ENCODE peak calls at places on chromosomes 2 and 18, in eight cellular contexts. One of them, this sample, is unnamed.

GRCh38 chr2:54866868-54867267 is 143.4 kb downstream of the EML6 start:
- DNase-seq in effector CD8-positive, alpha-beta T cell: no peak
- DNase-seq in DMS153: no peak
- DNase-seq in CD8-positive, alpha-beta T cell: no peak
- DNase-seq in astrocyte of the hippocampus: no peak
- DNase-seq in NCI-H774: no peak
- DNase-seq in keratinocyte: no peak
- DNase-seq in cardiac fibroblast: no peak
- DNase-seq in this sample: no peak

GRCh38 chr18:987325-988186 is 82.9 kb downstream of the ADCYAP1 start:
- DNase-seq in effector CD8-positive, alpha-beta T cell: no peak
- DNase-seq in DMS153: no peak
- DNase-seq in CD8-positive, alpha-beta T cell: no peak
- DNase-seq in astrocyte of the hippocampus: peak; percentile 74
- DNase-seq in NCI-H774: no peak
- DNase-seq in keratinocyte: no peak
- DNase-seq in cardiac fibroblast: peak; percentile 95
- DNase-seq in this sample: peak; percentile 26

GRCh38 chr2:26557244-26557925 is 79.5 kb upstream of the OTOF start:
- DNase-seq in effector CD8-positive, alpha-beta T cell: no peak
- DNase-seq in DMS153: no peak
- DNase-seq in CD8-positive, alpha-beta T cell: no peak
- DNase-seq in astrocyte of the hippocampus: no peak
- DNase-seq in NCI-H774: no peak
- DNase-seq in keratinocyte: no peak
- DNase-seq in cardiac fibroblast: no peak
- DNase-seq in this sample: no peak

GRCh38 chr2:239721991-239722759 is 303.0 kb downstream of the NDUFA10 start:
- DNase-seq in effector CD8-positive, alpha-beta T cell: no peak
- DNase-seq in DMS153: no peak
- DNase-seq in CD8-positive, alpha-beta T cell: no peak
- DNase-seq in astrocyte of the hippocampus: no peak
- DNase-seq in NCI-H774: no peak
- DNase-seq in keratinocyte: no peak
- DNase-seq in cardiac fibroblast: no peak
- DNase-seq in this sample: peak; percentile 63

GRCh38 chr2:169507698-169508097 is 1.8 kb upstream of the KLHL41 start:
- DNase-seq in effector CD8-positive, alpha-beta T cell: no peak
- DNase-seq in DMS153: peak; percentile 97
- DNase-seq in CD8-positive, alpha-beta T cell: no peak
- DNase-seq in astrocyte of the hippocampus: no peak
- DNase-seq in NCI-H774: peak; percentile 78
- DNase-seq in keratinocyte: no peak
- DNase-seq in cardiac fibroblast: peak; percentile 64
- DNase-seq in this sample: peak; percentile 93

GRCh38 chr2:201120500-201120899 is 4.5 kb downstream of the CFLAR start:
- DNase-seq in effector CD8-positive, alpha-beta T cell: no peak
- DNase-seq in DMS153: no peak
- DNase-seq in CD8-positive, alpha-beta T cell: no peak
- DNase-seq in astrocyte of the hippocampus: no peak
- DNase-seq in NCI-H774: no peak
- DNase-seq in keratinocyte: no peak
- DNase-seq in cardiac fibroblast: peak; percentile 33
- DNase-seq in this sample: no peak

GRCh38 chr2:32009479-32010256 is 1.1 kb downstream of the MEMO1 start:
- DNase-seq in effector CD8-positive, alpha-beta T cell: peak; percentile 20
- DNase-seq in DMS153: no peak
- DNase-seq in CD8-positive, alpha-beta T cell: peak; percentile 22
- DNase-seq in astrocyte of the hippocampus: peak; percentile 63
- DNase-seq in NCI-H774: no peak
- DNase-seq in keratinocyte: no peak
- DNase-seq in cardiac fibroblast: peak; percentile 31
- DNase-seq in this sample: peak; percentile 91

GRCh38 chr2:84894758-84895520 is 10.5 kb upstream of the TMSB10 start:
- DNase-seq in effector CD8-positive, alpha-beta T cell: no peak
- DNase-seq in DMS153: no peak
- DNase-seq in CD8-positive, alpha-beta T cell: no peak
- DNase-seq in astrocyte of the hippocampus: peak; percentile 31
- DNase-seq in NCI-H774: no peak
- DNase-seq in keratinocyte: no peak
- DNase-seq in cardiac fibroblast: peak; percentile 88
- DNase-seq in this sample: peak; percentile 48

GRCh38 chr2:111665551-111666116 is 218.4 kb downstream of the ANAPC1 start:
- DNase-seq in effector CD8-positive, alpha-beta T cell: no peak
- DNase-seq in DMS153: no peak
- DNase-seq in CD8-positive, alpha-beta T cell: no peak
- DNase-seq in astrocyte of the hippocampus: no peak
- DNase-seq in NCI-H774: no peak
- DNase-seq in keratinocyte: no peak
- DNase-seq in cardiac fibroblast: no peak
- DNase-seq in this sample: no peak

GRCh38 chr2:120204022-120204405 is 19.2 kb downstream of the TMEM185B start:
- DNase-seq in effector CD8-positive, alpha-beta T cell: no peak
- DNase-seq in DMS153: no peak
- DNase-seq in CD8-positive, alpha-beta T cell: no peak
- DNase-seq in astrocyte of the hippocampus: no peak
- DNase-seq in NCI-H774: no peak
- DNase-seq in keratinocyte: no peak
- DNase-seq in cardiac fibroblast: no peak
- DNase-seq in this sample: peak; percentile 29

GRCh38 chr18:41312241-41312590 is 642.8 kb upstream of the PIK3C3 start:
- DNase-seq in effector CD8-positive, alpha-beta T cell: no peak
- DNase-seq in DMS153: no peak
- DNase-seq in CD8-positive, alpha-beta T cell: no peak
- DNase-seq in astrocyte of the hippocampus: no peak
- DNase-seq in NCI-H774: no peak
- DNase-seq in keratinocyte: no peak
- DNase-seq in cardiac fibroblast: no peak
- DNase-seq in this sample: no peak

GRCh38 chr2:36359006-36359580 is 3.5 kb downstream of the CRIM1 start:
- DNase-seq in effector CD8-positive, alpha-beta T cell: no peak
- DNase-seq in DMS153: no peak
- DNase-seq in CD8-positive, alpha-beta T cell: no peak
- DNase-seq in astrocyte of the hippocampus: no peak
- DNase-seq in NCI-H774: no peak
- DNase-seq in keratinocyte: no peak
- DNase-seq in cardiac fibroblast: peak; percentile 41
- DNase-seq in this sample: no peak

GRCh38 chr2:74836675-74837401 is 2.9 kb downstream of the HK2 start:
- DNase-seq in effector CD8-positive, alpha-beta T cell: no peak
- DNase-seq in DMS153: no peak
- DNase-seq in CD8-positive, alpha-beta T cell: no peak
- DNase-seq in astrocyte of the hippocampus: no peak
- DNase-seq in NCI-H774: no peak
- DNase-seq in keratinocyte: no peak
- DNase-seq in cardiac fibroblast: no peak
- DNase-seq in this sample: no peak

GRCh38 chr2:178109813-178110212 is 2.4 kb upstream of the RBM45 start:
- DNase-seq in effector CD8-positive, alpha-beta T cell: no peak
- DNase-seq in DMS153: peak; percentile 58
- DNase-seq in CD8-positive, alpha-beta T cell: no peak
- DNase-seq in astrocyte of the hippocampus: peak; percentile 59
- DNase-seq in NCI-H774: peak; percentile 53
- DNase-seq in keratinocyte: no peak
- DNase-seq in cardiac fibroblast: peak; percentile 68
- DNase-seq in this sample: peak; percentile 90

This sample was measured in osteoblast.